ENCODE peak calls at places on chromosome 12, in seven cellular contexts. B is NT2/D1, N is stomach, R is DND-41, G is RWPE2, E is aorta, W is body of pancreas. D is an unnamed sample. For H3K36me3, the result is how much of the 10 kb centered on the place peaks cover.

GRCh38 chr12:104520242-104520900 is 63.6 kb downstream of the CHST11 start:
- DNase-seq in E (no peak), N (no peak), G (no peak), R (no peak), B (no peak), W (no peak), D (no peak)

GRCh38 chr12:79997115-79997805 is 62.4 kb upstream of the PPP1R12A start:
- DNase-seq in B (no peak), E (no peak), N (no peak), R (no peak), W (no peak), G (no peak), D (no peak)

GRCh38 chr12:2829275-2829674 is 5.6 kb downstream of the NRIP2 start:
- DNase-seq in G (no peak), E (no peak), N (no peak), W (no peak), B (no peak), R (no peak), D (no peak)

GRCh38 chr12:132282950-132283771 is 46.2 kb downstream of the GALNT9 start:
- DNase-seq in E (peak), N (no peak), B (no peak), G (no peak), W (no peak), R (peak), D (peak)

GRCh38 chr12:109885616-109886015 is 5.3 kb upstream of the GLTP start:
- DNase-seq in B (no peak), N (no peak), R (no peak), G (no peak), E (no peak), W (no peak), D (no peak)

GRCh38 chr12:69688021-69688420 is 11.1 kb downstream of the BEST3 start:
- DNase-seq in G (no peak), R (no peak), N (no peak), E (no peak), W (no peak), B (no peak), D (no peak)

GRCh38 chr12:70366581-70367267 is 634 bp downstream of the KCNMB4 start:
- DNase-seq in E (peak), N (peak), B (no peak), W (peak), G (peak), R (peak), D (no peak)

GRCh38 chr12:113684053-113684907 is 212.6 kb upstream of the LHX5 start:
- DNase-seq in E (no peak), G (no peak), N (no peak), R (no peak), B (no peak), W (no peak), D (no peak)

GRCh38 chr12:50581226-50582184 is 76.7 kb downstream of the DIP2B start:
- DNase-seq in W (no peak), E (no peak), R (no peak), N (no peak), B (no peak), G (no peak), D (no peak)

GRCh38 chr12:91004872-91005271 is at the start of gene EPYC:
- DNase-seq in B (no peak), G (no peak), W (no peak), E (no peak), R (no peak), N (no peak), D (no peak)

GRCh38 chr12:79069009-79069408 is 204.4 kb downstream of the SYT1 start:
- DNase-seq in N (no peak), R (no peak), G (no peak), B (no peak), E (no peak), W (no peak), D (no peak)

GRCh38 chr12:32860182-32860581 is 36.4 kb downstream of the PKP2 start:
- DNase-seq in B (no peak), E (no peak), W (no peak), G (no peak), N (no peak), R (no peak), D (no peak)

GRCh38 chr12:11881835-11882234 is 188.9 kb upstream of the BCL2L14 start:
- DNase-seq in N (no peak), W (no peak), G (no peak), B (no peak), E (no peak), R (no peak), D (no peak)

GRCh38 chr12:80373666-80374065 is 70.4 kb upstream of the PTPRQ start:
- DNase-seq in E (no peak), B (no peak), G (no peak), W (no peak), R (no peak), N (no peak), D (no peak)

GRCh38 chr12:55060470-55060869 is 40.7 kb downstream of the NEUROD4 start:
- DNase-seq in G (no peak), E (no peak), R (no peak), B (no peak), N (no peak), W (no peak), D (no peak)

GRCh38 chr12:26810330-26810729 is 22.7 kb downstream of the ITPR2 start:
- DNase-seq in R (no peak), W (peak), B (peak), G (no peak), E (peak), N (peak), D (no peak)

GRCh38 chr12:47616440-47616839 is 89.4 kb downstream of the RPAP3 start:
- DNase-seq in G (no peak), B (no peak), W (no peak), R (no peak), E (no peak), N (no peak), D (no peak)

GRCh38 chr12:47612953-47613352 is 92.9 kb downstream of the RPAP3 start:
- DNase-seq in R (no peak), W (no peak), B (no peak), G (no peak), N (no peak), E (no peak), D (no peak)

GRCh38 chr12:47615711-47616110 is 90.1 kb downstream of the RPAP3 start:
- DNase-seq in W (no peak), E (no peak), G (no peak), R (no peak), N (no peak), B (no peak), D (no peak)

GRCh38 chr12:47610847-47611246 is 95.0 kb downstream of the RPAP3 start:
- DNase-seq in G (no peak), R (no peak), N (no peak), B (no peak), E (no peak), W (no peak), D (no peak)

DNA sequence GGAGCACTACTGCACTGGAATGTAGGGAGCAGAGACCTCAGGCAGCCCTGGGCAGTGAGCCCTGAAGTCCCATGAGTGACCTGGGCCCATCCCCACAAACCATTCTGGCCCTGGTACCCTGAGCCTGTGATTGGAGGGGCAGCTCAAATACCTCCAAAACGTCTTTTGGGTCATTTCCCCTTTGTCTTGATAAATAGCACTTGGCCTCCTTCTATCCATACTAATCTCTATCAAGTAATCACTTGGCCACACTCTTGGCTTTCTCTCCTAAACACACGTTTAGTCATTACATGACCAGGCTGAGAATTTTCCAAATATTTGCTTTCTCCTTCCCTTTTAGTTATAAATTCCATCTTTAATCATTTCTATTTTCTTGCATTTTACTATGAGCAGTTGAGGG is 91.3 kb downstream of the RPAP3 start:
- DNase-seq in B (no peak), N (no peak), E (no peak), R (no peak), G (no peak), W (no peak), D (no peak)
- H3K4me3 ChIP-seq in B (no peak), N (no peak), E (no peak), R (no peak), G (no peak), W (no peak), D (no peak)

GRCh38 chr12:135127-135526 is 68.6 kb downstream of the IQSEC3 start:
- DNase-seq in G (no peak), B (no peak), N (no peak), E (no peak), R (no peak), W (no peak), D (no peak)

GRCh38 chr12:128079-128478 is 61.5 kb downstream of the IQSEC3 start:
- DNase-seq in E (no peak), N (no peak), R (no peak), G (no peak), W (peak), B (no peak), D (no peak)

GRCh38 chr12:131726-132465 is 65.3 kb downstream of the IQSEC3 start:
- DNase-seq in N (no peak), R (no peak), W (no peak), G (no peak), B (no peak), E (no peak), D (no peak)

GRCh38 chr12:129001-129400 is 62.4 kb downstream of the IQSEC3 start:
- DNase-seq in R (no peak), W (no peak), B (no peak), E (no peak), G (no peak), N (no peak), D (no peak)

DNA sequence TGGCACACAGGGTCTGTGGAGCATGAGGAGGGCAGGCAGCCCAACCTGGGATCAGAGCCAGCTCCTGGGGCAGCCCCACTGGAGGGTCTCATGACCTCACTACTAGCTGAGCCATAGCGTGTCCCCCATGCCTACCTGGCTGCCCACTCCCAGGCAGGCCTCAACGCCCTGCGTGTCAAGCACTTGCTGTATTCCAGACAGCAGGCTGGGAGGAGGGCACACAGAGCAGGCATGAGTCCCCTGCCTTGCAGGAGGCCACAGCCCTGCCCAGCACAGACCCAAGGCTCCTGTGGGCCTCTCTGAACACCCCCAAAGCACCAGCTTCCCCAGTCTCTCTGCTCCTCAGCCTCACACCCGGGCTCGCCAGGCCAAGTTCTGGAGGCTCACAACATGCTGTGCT is 64.0 kb downstream of the IQSEC3 start:
- DNase-seq in N (no peak), E (no peak), B (no peak), R (no peak), G (no peak), W (no peak), D (no peak)
- H3K36me3 ChIP-seq in N (under half), E (under half), B (under half), R (under half), G (under half), W (under half), D (under half)

GRCh38 chr12:123268850-123269249 is 2.8 kb downstream of the CDK2AP1 start:
- DNase-seq in E (peak), W (no peak), R (no peak), N (no peak), G (no peak), B (no peak), D (no peak)
- H3K4me3 ChIP-seq in E (no peak), W (no peak), R (no peak), N (peak), G (no peak), B (peak), D (no peak)

DNA sequence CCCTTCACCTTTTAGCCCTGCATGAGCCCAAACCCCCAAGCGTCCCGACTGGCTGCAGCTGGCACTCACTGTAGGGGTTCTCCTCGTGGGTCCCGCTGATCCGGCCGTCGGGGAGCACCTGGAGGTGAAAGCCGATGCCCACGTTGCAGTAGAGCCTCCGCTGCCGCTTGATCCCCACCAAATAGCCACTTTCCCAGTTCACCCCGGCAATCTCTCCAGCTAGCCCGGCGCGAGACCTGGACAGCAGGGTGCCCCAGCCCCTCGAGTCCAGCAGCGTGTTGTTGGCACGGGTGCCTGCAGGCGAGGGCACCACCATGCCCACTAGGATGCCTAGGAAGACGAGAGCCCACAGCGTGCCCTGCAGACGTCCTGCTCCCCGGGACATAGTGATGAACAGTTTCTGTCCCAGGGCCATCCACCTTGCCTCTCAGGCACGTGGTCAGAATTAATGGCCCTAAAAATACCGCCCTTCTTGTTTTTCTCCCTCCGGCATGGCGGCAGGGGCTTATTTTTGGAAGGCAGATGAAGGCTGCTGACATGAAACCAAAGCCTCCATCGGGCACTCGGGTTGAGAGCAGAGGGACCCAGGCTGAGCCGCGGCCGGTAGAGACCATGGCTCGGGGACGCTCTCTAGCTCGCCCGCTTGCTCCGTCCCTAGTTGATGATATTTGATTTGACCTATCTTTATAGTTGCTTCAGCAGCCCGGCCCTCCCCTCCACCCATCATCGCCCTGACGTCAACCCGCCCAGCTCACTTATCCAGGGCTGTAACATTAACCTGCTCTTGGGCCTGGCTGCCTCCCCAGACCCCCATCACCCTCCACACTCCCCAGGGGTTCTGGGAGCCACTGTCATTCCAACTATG is at the start of gene FGF6:
- DNase-seq in G (no peak), W (no peak), B (no peak), R (no peak), N (no peak), E (no peak), D (no peak)
- H3K36me3 ChIP-seq in G (under half), W (under half), B (under half), R (under half), N (under half), E (under half), D (under half)

GRCh38 chr12:6791931-6792520 is 2.7 kb downstream of the CD4 start:
- DNase-seq in N (no peak), R (peak), W (no peak), B (no peak), G (no peak), E (no peak), D (no peak)
- H3K4me3 ChIP-seq in N (no peak), R (no peak), W (no peak), B (no peak), G (no peak), E (no peak), D (no peak)

DNA sequence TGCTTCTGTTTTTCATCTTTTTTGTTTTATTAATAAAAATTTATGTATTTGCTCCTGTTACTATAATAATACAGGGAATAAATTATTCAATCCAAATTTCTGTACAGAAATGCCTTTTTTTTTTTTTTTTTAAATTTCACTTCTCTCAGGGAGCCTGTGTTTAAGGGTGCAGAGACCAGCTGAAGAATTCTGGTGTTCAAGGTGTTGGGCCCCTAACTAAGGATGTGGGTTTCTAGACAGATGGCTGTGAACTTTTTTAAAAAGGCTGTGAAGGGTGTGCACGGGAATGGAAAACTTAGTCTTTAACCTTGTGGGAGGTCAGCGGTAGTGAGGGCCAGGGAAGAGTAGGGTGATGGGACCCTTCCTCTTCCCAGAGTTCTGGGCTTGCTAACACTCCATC is 1.3 kb upstream of the DTX3 start:
- DNase-seq in G (no peak), B (no peak), N (no peak), E (no peak), W (no peak), R (no peak), D (no peak)
- H3K36me3 ChIP-seq in G (under half), B (half or more), N (under half), E (under half), W (under half), R (under half), D (under half)

GRCh38 chr12:52901715-52902541 is 2.9 kb downstream of the KRT8 start:
- DNase-seq in W (peak), N (no peak), G (no peak), E (no peak), B (no peak), R (no peak), D (no peak)

GRCh38 chr12:52903855-52904508 is 894 bp downstream of the KRT8 start:
- DNase-seq in W (peak), R (no peak), B (no peak), G (no peak), N (peak), E (peak), D (no peak)

GRCh38 chr12:52900896-52901714 is 3.8 kb downstream of the KRT8 start:
- DNase-seq in R (no peak), G (no peak), N (no peak), B (no peak), W (no peak), E (no peak), D (no peak)

GRCh38 chr12:52906049-52906645 is 1.3 kb upstream of the KRT8 start:
- DNase-seq in R (no peak), E (no peak), G (peak), N (no peak), W (no peak), B (no peak), D (no peak)

GRCh38 chr12:52903285-52903854 is 1.5 kb downstream of the KRT8 start:
- DNase-seq in N (peak), B (peak), R (peak), E (peak), W (peak), G (no peak), D (no peak)
- H3K4me3 ChIP-seq in N (peak), B (peak), R (no peak), E (peak), W (peak), G (peak), D (peak)

D was measured in iPS DF 6.9.